ENCODE peak calls at places on chromosomes 16 and 17, in six cellular contexts. One of them, this sample, is unnamed.

GRCh38 chr17:78766743-78767294 is 15.3 kb downstream of the CYTH1 start:
- DNase-seq in GM10248: no peak
- DNase-seq in pons: peak
- DNase-seq in AML-193: no peak
- DNase-seq in right cardiac atrium: no peak
- DNase-seq in SW 1271: no peak
- DNase-seq in this sample: no peak

GRCh38 chr16:3242709-3243108 is 7.8 kb upstream of the ZNF200 start:
- DNase-seq in pons: no peak
- DNase-seq in GM10248: no peak
- DNase-seq in SW 1271: no peak
- DNase-seq in AML-193: no peak
- DNase-seq in right cardiac atrium: no peak
- DNase-seq in this sample: no peak

GRCh38 chr16:88956546-88957455 is 20.2 kb downstream of the CBFA2T3 start:
- DNase-seq in pons: no peak
- DNase-seq in GM10248: no peak
- DNase-seq in right cardiac atrium: peak
- DNase-seq in SW 1271: no peak
- DNase-seq in AML-193: no peak
- DNase-seq in this sample: no peak

GRCh38 chr17:55492951-55493350 is 18.3 kb downstream of the SMIM36 start:
- DNase-seq in GM10248: no peak
- DNase-seq in pons: no peak
- DNase-seq in SW 1271: no peak
- DNase-seq in AML-193: no peak
- DNase-seq in right cardiac atrium: no peak
- DNase-seq in this sample: no peak

GRCh38 chr16:24972608-24973220 is 42.5 kb downstream of the ARHGAP17 start:
- DNase-seq in right cardiac atrium: no peak
- DNase-seq in AML-193: no peak
- DNase-seq in SW 1271: no peak
- DNase-seq in GM10248: no peak
- DNase-seq in pons: no peak
- DNase-seq in this sample: no peak

GRCh38 chr16:24646646-24646995 is 82.8 kb upstream of the TNRC6A start:
- DNase-seq in right cardiac atrium: no peak
- DNase-seq in pons: no peak
- DNase-seq in AML-193: no peak
- DNase-seq in SW 1271: no peak
- DNase-seq in GM10248: no peak
- DNase-seq in this sample: no peak

GRCh38 chr17:13003454-13003851 is 14.4 kb downstream of the ELAC2 start:
- DNase-seq in SW 1271: no peak
- DNase-seq in pons: no peak
- DNase-seq in GM10248: no peak
- DNase-seq in AML-193: no peak
- DNase-seq in right cardiac atrium: no peak
- DNase-seq in this sample: no peak

GRCh38 chr16:88761830-88762229 is 23.2 kb downstream of the PIEZO1 start:
- DNase-seq in GM10248: no peak
- DNase-seq in SW 1271: no peak
- DNase-seq in right cardiac atrium: no peak
- DNase-seq in AML-193: no peak
- DNase-seq in pons: no peak
- DNase-seq in this sample: no peak

GRCh38 chr16:68445458-68445857 is 2.9 kb downstream of the SMPD3 start:
- DNase-seq in right cardiac atrium: no peak
- DNase-seq in AML-193: peak
- DNase-seq in GM10248: peak
- DNase-seq in SW 1271: no peak
- DNase-seq in pons: peak
- DNase-seq in this sample: no peak

GRCh38 chr16:59886021-59886420 is 1151.9 kb upstream of the GOT2 start:
- DNase-seq in right cardiac atrium: peak
- DNase-seq in SW 1271: no peak
- DNase-seq in GM10248: no peak
- DNase-seq in AML-193: no peak
- DNase-seq in pons: peak
- DNase-seq in this sample: no peak

GRCh38 chr17:82238562-82239201 is 9.8 kb downstream of the SLC16A3 start:
- DNase-seq in AML-193: no peak
- DNase-seq in GM10248: peak
- DNase-seq in right cardiac atrium: peak
- DNase-seq in pons: no peak
- DNase-seq in SW 1271: no peak
- DNase-seq in this sample: no peak

GRCh38 chr17:47694018-47694817 is at the start of gene TBKBP1:
- DNase-seq in pons: no peak
- DNase-seq in right cardiac atrium: peak
- DNase-seq in SW 1271: no peak
- DNase-seq in GM10248: peak
- DNase-seq in AML-193: peak
- DNase-seq in this sample: no peak

GRCh38 chr17:36847293-36847645 is 90.0 kb upstream of the LHX1 start:
- DNase-seq in right cardiac atrium: no peak
- DNase-seq in GM10248: no peak
- DNase-seq in AML-193: no peak
- DNase-seq in pons: no peak
- DNase-seq in SW 1271: no peak
- DNase-seq in this sample: no peak

GRCh38 chr17:33572615-33573014 is 279.5 kb upstream of the ASIC2 start:
- DNase-seq in GM10248: no peak
- DNase-seq in right cardiac atrium: no peak
- DNase-seq in AML-193: no peak
- DNase-seq in pons: no peak
- DNase-seq in SW 1271: no peak
- DNase-seq in this sample: no peak

GRCh38 chr17:56441331-56441730 is 152.2 kb upstream of the NOG start:
- DNase-seq in pons: no peak
- DNase-seq in right cardiac atrium: no peak
- DNase-seq in GM10248: no peak
- DNase-seq in AML-193: no peak
- DNase-seq in SW 1271: no peak
- DNase-seq in this sample: no peak

GRCh38 chr17:60594747-60595146 is 5.2 kb upstream of the PPM1D start:
- DNase-seq in pons: no peak
- DNase-seq in GM10248: no peak
- DNase-seq in AML-193: no peak
- DNase-seq in SW 1271: no peak
- DNase-seq in right cardiac atrium: no peak
- DNase-seq in this sample: no peak

This sample was measured in activated gamma-delta T cell treated with anti-CD3 and anti-CD28 coated beads, Interleukin-2, amount 50 U/mL, for 16 hours.